ENCODE peak calls at places on chromosomes 1 and 21, in four cellular contexts. W, U, M and Y are unnamed samples.

GRCh38 chr21:33767960-33768359 is 125.7 kb downstream of the ITSN1 start:
- DNase-seq in M (no peak), W (no peak), U (no peak), Y (no peak)

GRCh38 chr1:162639718-162640117 is 7.5 kb downstream of the DDR2 start:
- DNase-seq in M (no peak), W (no peak), U (no peak), Y (no peak)

GRCh38 chr1:89908993-89909436 is 85.9 kb upstream of the ZNF326 start:
- DNase-seq in M (peak; percentile 56), W (no peak), U (no peak), Y (no peak)

GRCh38 chr1:153607381-153607780 is 5.6 kb downstream of the S100A16 start:
- DNase-seq in W (no peak), U (no peak), M (no peak), Y (no peak)

GRCh38 chr1:15834406-15835204 is 12.9 kb upstream of the SPEN start:
- DNase-seq in W (peak; percentile 90), M (peak; percentile 95), U (peak; percentile 90), Y (peak; percentile 92)

GRCh38 chr1:241702436-241702835 is 50.4 kb downstream of the WDR64 start:
- DNase-seq in U (no peak), M (no peak), W (no peak), Y (no peak)

GRCh38 chr1:39976732-39977131 is 21.8 kb downstream of the MFSD2A start:
- DNase-seq in U (no peak), M (no peak), W (no peak), Y (no peak)

GRCh38 chr1:200415227-200415626 is 5.4 kb upstream of the ZNF281 start:
- DNase-seq in W (no peak), M (no peak), U (no peak), Y (no peak)

GRCh38 chr1:220928320-220928719 is 49.1 kb downstream of the HLX start:
- DNase-seq in M (no peak), W (no peak), U (no peak), Y (no peak)

GRCh38 chr1:51622455-51622913 is 5.6 kb downstream of the OSBPL9 start:
- DNase-seq in U (peak; percentile 35), M (peak; percentile 63), W (no peak), Y (peak; percentile 75)

GRCh38 chr1:171636141-171636540 is 14.1 kb downstream of the MYOCOS start:
- DNase-seq in M (no peak), U (no peak), W (no peak), Y (no peak)

GRCh38 chr1:5509664-5510452 is 482.4 kb downstream of the NPHP4 start:
- DNase-seq in M (peak; percentile 20), W (peak; percentile 69), U (peak; percentile 72), Y (no peak)

GRCh38 chr1:186880982-186881381 is 52.2 kb downstream of the PLA2G4A start:
- DNase-seq in M (no peak), U (no peak), W (no peak), Y (no peak)

GRCh38 chr1:44786138-44786840 is 1.7 kb downstream of the BEST4 start:
- DNase-seq in M (peak; percentile 50), W (peak; percentile 73), U (peak; percentile 77), Y (no peak)

GRCh38 chr1:115134850-115135484 is 45.7 kb upstream of the TSPAN2 start:
- DNase-seq in U (no peak), W (no peak), M (peak; percentile 18), Y (no peak)

GRCh38 chr1:15201849-15202551 is 45.0 kb upstream of the FHAD1 start:
- DNase-seq in W (no peak), M (no peak), U (peak; percentile 86), Y (no peak)

GRCh38 chr21:33856893-33857527 is 58.6 kb downstream of the ATP5PO start:
- DNase-seq in U (no peak), W (no peak), M (no peak), Y (no peak)

GRCh38 chr1:156851779-156852413 is 7.0 kb downstream of the INSRR start:
- DNase-seq in M (no peak), U (peak; percentile 80), W (peak; percentile 66), Y (no peak)

GRCh38 chr1:212412374-212412773 is 2.3 kb downstream of the PACC1 start:
- DNase-seq in U (no peak), M (no peak), W (no peak), Y (no peak)

GRCh38 chr1:212414328-212415106 is at the start of gene PACC1:
- DNase-seq in M (peak; percentile 78), U (peak; percentile 90), W (peak; percentile 90), Y (peak; percentile 68)

GRCh38 chr1:212415107-212415841 is 588 bp upstream of the PACC1 start:
- DNase-seq in U (no peak), W (no peak), M (no peak), Y (no peak)

GRCh38 chr1:212413902-212414327 is 771 bp downstream of the PACC1 start:
- DNase-seq in U (no peak), W (no peak), M (peak; percentile 17), Y (no peak)

DNA sequence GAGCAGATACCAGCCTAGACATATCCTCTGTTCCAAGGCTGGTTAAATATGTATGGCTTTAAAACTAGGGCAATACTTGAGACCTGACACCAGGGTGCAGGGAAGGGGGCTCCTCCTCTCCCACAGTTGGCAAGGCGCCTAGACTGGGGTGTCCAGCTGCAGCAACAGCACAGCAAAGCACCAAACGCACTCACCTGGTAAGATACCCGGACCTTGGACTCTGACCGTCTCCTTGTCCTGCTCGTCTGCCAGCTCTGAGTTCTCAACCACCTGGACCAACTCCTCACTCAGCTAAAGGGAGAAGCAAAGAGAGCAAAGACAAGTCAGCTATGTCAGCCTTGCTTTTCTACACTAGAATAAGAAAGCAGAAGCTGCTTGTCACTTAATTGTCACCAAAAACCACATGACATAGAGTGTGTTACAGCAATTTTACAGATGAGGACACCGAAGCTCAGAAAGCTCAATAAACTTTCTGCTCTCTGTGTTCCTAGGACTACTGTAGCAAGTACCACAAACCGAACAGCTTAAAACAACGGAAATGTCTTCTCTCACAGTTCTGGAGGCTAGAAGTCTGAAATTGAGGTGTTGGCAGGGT is 4.4 kb downstream of the PACC1 start:
- DNase-seq in M (no peak), W (no peak), U (no peak), Y (no peak)
- H3K4me3 ChIP-seq in M (no peak overlapping the region), W (no peak overlapping the region), U (no peak overlapping the region), Y (no peak overlapping the region)

GRCh38 chr1:177873238-177873637 is 96.6 kb downstream of the SEC16B start:
- DNase-seq in M (peak; percentile 92), W (no peak), U (no peak), Y (no peak)
- H3K4me1 ChIP-seq in M (peaks cover 5% of the 10 kb centered on the region), W (no peaks in the 10 kb centered on the region), U (peaks cover 6% of the 10 kb centered on the region), Y (peaks cover 4% of the 10 kb centered on the region)

GRCh38 chr1:182601416-182601786 is 2.8 kb downstream of the RGS16 start:
- DNase-seq in W (no peak), M (peak; percentile 84), U (peak; percentile 76), Y (no peak)
- H3K4me3 ChIP-seq in W (peak overlapping the region; percentile 8), M (no peak overlapping the region), U (peak overlapping the region; percentile 2), Y (no peak overlapping the region)

GRCh38 chr1:205440476-205441317 is 15.1 kb downstream of the BLACAT1 start:
- DNase-seq in M (peak; percentile 17), W (no peak), U (peak; percentile 77), Y (peak; percentile 92)
- H3K4me1 ChIP-seq in M (no peaks in the 10 kb centered on the region), W (peaks cover 67% of the 10 kb centered on the region), U (peaks cover 47% of the 10 kb centered on the region), Y (peaks cover 40% of the 10 kb centered on the region)

GRCh38 chr1:28811369-28811765 is 603 bp upstream of the OPRD1 start:
- DNase-seq in W (no peak), M (no peak), U (no peak), Y (no peak)
- H3K4me3 ChIP-seq in W (no peak overlapping the region), M (no peak overlapping the region), U (no peak overlapping the region), Y (no peak overlapping the region)

GRCh38 chr1:36419158-36419557 is 21.4 kb upstream of the LSM10 start:
- DNase-seq in U (no peak), M (no peak), W (no peak), Y (no peak)
- H3K4me1 ChIP-seq in U (no peaks in the 10 kb centered on the region), M (peaks cover 4% of the 10 kb centered on the region), W (peaks cover 13% of the 10 kb centered on the region), Y (no peaks in the 10 kb centered on the region)

GRCh38 chr1:160576866-160577265 is 2.4 kb downstream of the CD84 start:
- DNase-seq in W (no peak), U (no peak), M (no peak), Y (no peak)

GRCh38 chr1:160576430-160576829 is 2.9 kb downstream of the CD84 start:
- DNase-seq in W (no peak), M (no peak), U (no peak), Y (no peak)

GRCh38 chr1:160577661-160578060 is 1.6 kb downstream of the CD84 start:
- DNase-seq in M (no peak), U (no peak), W (no peak), Y (no peak)

GRCh38 chr1:160578175-160578693 is 1.1 kb downstream of the CD84 start:
- DNase-seq in M (no peak), W (no peak), U (no peak), Y (no peak)

GRCh38 chr1:160575112-160575664 is 4.1 kb downstream of the CD84 start:
- DNase-seq in M (no peak), U (no peak), W (no peak), Y (no peak)
- H3K4me3 ChIP-seq in M (no peak overlapping the region), U (no peak overlapping the region), W (no peak overlapping the region), Y (no peak overlapping the region)

DNA sequence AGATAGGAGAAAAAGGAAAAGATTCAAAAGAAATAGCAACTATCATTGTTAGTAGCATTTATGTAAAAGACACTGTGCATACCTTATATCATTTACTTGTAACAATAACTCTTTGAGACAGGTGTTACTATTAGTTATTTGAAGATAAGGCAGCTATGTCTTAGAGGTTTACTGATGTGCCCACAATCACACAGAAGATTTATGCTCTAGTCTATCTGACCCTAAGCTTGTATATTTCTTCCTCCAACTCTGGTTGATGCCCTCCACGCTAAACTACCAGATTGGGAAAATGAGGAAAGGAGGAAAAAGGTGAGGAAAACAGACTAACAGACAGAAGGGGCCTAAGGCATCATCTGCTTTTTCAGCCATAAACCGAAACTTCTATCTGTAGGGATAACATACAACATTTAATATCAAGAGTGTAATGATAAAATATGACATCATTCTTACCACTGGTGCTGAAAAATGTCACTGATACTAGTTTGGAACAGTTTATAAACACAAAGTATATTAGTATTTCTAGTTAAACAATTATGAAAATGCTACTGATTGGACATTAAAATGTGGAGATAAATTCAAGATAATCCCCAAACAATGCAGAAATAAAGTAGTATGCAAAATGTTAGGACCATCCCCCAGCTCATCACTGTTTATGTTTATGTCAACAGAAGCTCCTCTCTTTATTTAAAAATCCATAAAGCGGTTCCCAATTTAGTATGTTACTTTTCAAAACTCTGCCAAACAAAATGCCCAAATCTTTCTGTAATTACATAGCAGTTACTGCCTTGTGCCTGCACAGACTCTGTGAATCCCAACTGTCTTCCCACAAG is 5.0 kb downstream of the COLGALT2 start:
- DNase-seq in W (no peak), M (no peak), U (no peak), Y (no peak)
- H3K4me1 ChIP-seq in W (peaks cover 33% of the 10 kb centered on the region), M (no peaks in the 10 kb centered on the region), U (peaks cover 19% of the 10 kb centered on the region), Y (no peaks in the 10 kb centered on the region)

GRCh38 chr1:157993179-157994080 is at the start of gene KIRREL1:
- DNase-seq in W (peak; percentile 63), M (peak; percentile 75), U (peak; percentile 30), Y (no peak)
- H3K4me3 ChIP-seq in W (peak within 1 kb of the TSS; percentile 93), M (peak within 1 kb of the TSS; percentile 91), U (peak within 1 kb of the TSS; percentile 69), Y (peak within 1 kb of the TSS; percentile 90)